ENCODE peak calls at places on chromosomes 11 and 22, in seven cellular contexts. Q, P, K, H, G, X and E are unnamed samples. For H3K4me1, the result is how much of the 10 kb centered on the place peaks cover.

GRCh38 chr11:67022341-67022933 is 497 bp upstream of the SYT12 start:
- DNase-seq in G (no peak), P (peak), K (no peak), H (no peak), X (no peak), Q (no peak), E (peak)

GRCh38 chr11:133078591-133079179 is 453.6 kb downstream of the OPCML start:
- DNase-seq in P (peak), X (no peak), H (no peak), K (peak), Q (peak), G (peak), E (no peak)

GRCh38 chr22:21032843-21033688 is 705 bp upstream of the SLC7A4 start:
- DNase-seq in Q (no peak), H (no peak), X (no peak), K (no peak), G (no peak), P (no peak), E (no peak)

GRCh38 chr22:42933783-42934144 is 76.7 kb upstream of the ARFGAP3 start:
- DNase-seq in X (no peak), P (no peak), H (no peak), K (no peak), Q (no peak), G (peak), E (no peak)

GRCh38 chr11:12706531-12707499 is 32.6 kb downstream of the TEAD1 start:
- DNase-seq in H (no peak), X (no peak), G (peak), P (no peak), Q (peak), K (no peak), E (no peak)

GRCh38 chr11:16126361-16126760 is 230.0 kb downstream of the SOX6 start:
- DNase-seq in G (peak), X (no peak), H (no peak), K (no peak), P (peak), Q (no peak), E (no peak)

GRCh38 chr11:7332451-7332850 is 80.7 kb downstream of the SYT9 start:
- DNase-seq in X (no peak), Q (no peak), K (no peak), P (no peak), H (no peak), G (no peak), E (no peak)

GRCh38 chr22:23883658-23884057 is 10.5 kb upstream of the MIF start:
- DNase-seq in K (no peak), H (no peak), X (no peak), G (no peak), P (no peak), Q (no peak), E (no peak)

GRCh38 chr11:64858467-64859401 is 14.3 kb upstream of the CDC42BPG start:
- DNase-seq in P (no peak), G (no peak), Q (no peak), H (no peak), K (no peak), X (no peak), E (no peak)

GRCh38 chr22:49423125-49423650 is 404.5 kb downstream of the BRD1 start:
- DNase-seq in X (no peak), Q (no peak), K (no peak), G (no peak), P (no peak), H (no peak), E (no peak)

GRCh38 chr11:61860054-61860903 is 31.1 kb downstream of the FADS3 start:
- DNase-seq in P (no peak), G (no peak), X (no peak), Q (peak), K (no peak), H (no peak), E (peak)

GRCh38 chr11:11786771-11787170 is 55.0 kb upstream of the USP47 start:
- DNase-seq in K (no peak), G (no peak), H (no peak), P (no peak), X (no peak), Q (no peak), E (no peak)

GRCh38 chr11:20360650-20361049 is 2.9 kb upstream of the HTATIP2 start:
- DNase-seq in X (no peak), Q (no peak), K (no peak), P (no peak), G (peak), H (peak), E (no peak)

GRCh38 chr11:101428918-101429317 is 154.9 kb downstream of the TRPC6 start:
- DNase-seq in G (peak), K (peak), Q (no peak), P (no peak), X (no peak), H (no peak), E (peak)

GRCh38 chr11:125990244-125990643 is 44.4 kb downstream of the VSIG10L2 start:
- DNase-seq in X (no peak), H (no peak), G (no peak), K (no peak), P (no peak), Q (no peak), E (no peak)

GRCh38 chr11:132962026-132962425 is 570.3 kb downstream of the OPCML start:
- DNase-seq in X (no peak), H (no peak), K (no peak), G (no peak), P (peak), Q (no peak), E (no peak)

GRCh38 chr11:107695446-107695845 is 16.4 kb downstream of the SLN start:
- DNase-seq in Q (no peak), X (no peak), P (no peak), H (no peak), K (no peak), G (no peak), E (no peak)

GRCh38 chr11:69361466-69361865 is 67.5 kb downstream of the MYEOV start:
- DNase-seq in P (no peak), G (no peak), X (no peak), K (no peak), H (no peak), Q (no peak), E (no peak)

GRCh38 chr11:106828976-106829375 is 189.3 kb downstream of the GUCY1A2 start:
- DNase-seq in Q (no peak), G (no peak), K (no peak), P (no peak), X (no peak), H (no peak), E (no peak)

GRCh38 chr11:91967018-91967715 is 257.5 kb upstream of the FAT3 start:
- DNase-seq in P (no peak), X (no peak), G (no peak), H (no peak), K (no peak), Q (no peak), E (no peak)

GRCh38 chr11:72812968-72813739 is 1.1 kb upstream of the ATG16L2 start:
- DNase-seq in P (peak), H (no peak), X (no peak), Q (peak), K (peak), G (peak), E (peak)

GRCh38 chr11:78586452-78587046 is 11.9 kb upstream of the NARS2 start:
- DNase-seq in K (no peak), Q (peak), P (peak), H (no peak), G (no peak), X (no peak), E (no peak)

GRCh38 chr11:68751331-68751856 is at the start of gene TESMIN:
- DNase-seq in H (peak), K (peak), P (peak), X (peak), G (peak), Q (peak), E (peak)

GRCh38 chr22:27405672-27406388 is 395.7 kb downstream of the MN1 start:
- DNase-seq in H (no peak), Q (peak), K (peak), P (peak), G (peak), X (peak), E (peak)

GRCh38 chr22:26651840-26652239 is 5.5 kb upstream of the MIAT start:
- DNase-seq in K (no peak), G (no peak), Q (no peak), X (no peak), P (no peak), H (no peak), E (no peak)

GRCh38 chr11:128802358-128802981 is 64.6 kb downstream of the KCNJ1 start:
- DNase-seq in X (no peak), P (peak), Q (peak), K (no peak), G (no peak), H (no peak), E (peak)

GRCh38 chr22:43894122-43894521 is 2.3 kb upstream of the PNPLA5 start:
- DNase-seq in X (no peak), G (no peak), H (no peak), K (no peak), P (no peak), Q (no peak), E (no peak)

GRCh38 chr11:2913776-2914474 is 15.3 kb downstream of the PHLDA2 start:
- DNase-seq in H (no peak), X (no peak), G (no peak), Q (no peak), P (no peak), K (no peak), E (no peak)

GRCh38 chr11:96307748-96308133 is 35.3 kb downstream of the MAML2 start:
- DNase-seq in Q (no peak), K (no peak), G (no peak), X (no peak), P (no peak), H (no peak), E (peak)

DNA sequence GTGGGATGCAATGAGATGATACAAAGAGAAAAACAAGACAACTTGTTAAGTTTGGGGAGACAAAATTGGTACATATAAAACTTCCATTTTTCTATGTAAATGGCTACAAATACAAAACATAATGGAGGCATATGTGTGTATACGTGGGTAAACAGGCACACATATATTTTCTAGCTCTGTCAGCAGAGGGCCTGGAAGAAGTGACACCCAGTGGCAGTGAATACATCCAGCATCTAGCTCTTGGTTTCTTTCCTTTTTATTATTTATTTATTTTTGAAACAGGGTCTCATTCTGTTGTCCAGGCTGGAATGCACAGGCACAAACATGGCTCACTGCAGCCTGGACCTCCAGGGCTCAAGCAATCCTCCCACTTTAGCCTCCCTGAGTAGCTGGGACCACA is 5.0 kb upstream of the RASL10A start:
- DNase-seq in H (no peak), Q (no peak), G (peak), P (no peak), K (no peak), X (no peak), E (no peak)
- H3K4me1 ChIP-seq in H (under half), Q (under half), G (under half), P (under half), K (under half), X (under half), E (under half)

DNA sequence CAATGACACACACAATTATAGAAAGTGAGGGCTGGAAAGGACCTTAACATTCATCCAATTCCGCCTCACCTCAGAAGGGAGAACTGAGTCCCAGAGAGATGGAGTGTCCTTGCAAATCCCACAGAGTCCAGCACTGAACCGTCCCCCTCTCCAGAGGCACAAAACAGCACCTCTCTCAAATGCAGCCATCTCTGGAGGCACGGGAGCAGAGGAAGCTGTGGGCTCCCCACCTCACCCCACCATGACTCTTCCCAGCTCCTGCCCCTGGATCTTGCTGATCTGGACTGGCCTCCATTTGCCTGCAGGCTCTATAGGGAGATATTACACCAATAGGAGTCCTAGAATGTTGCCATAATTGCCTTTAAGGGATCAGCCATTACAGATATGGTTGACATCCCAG is 1.4 kb upstream of the DRD2 start:
- DNase-seq in G (no peak), Q (no peak), H (no peak), X (no peak), K (no peak), P (no peak), E (no peak)
- TF ChIP-seq YY1 in G (no peak), Q (no peak), H (no peak), X (no peak), K (no peak), P (no peak), E (no peak)

DNA sequence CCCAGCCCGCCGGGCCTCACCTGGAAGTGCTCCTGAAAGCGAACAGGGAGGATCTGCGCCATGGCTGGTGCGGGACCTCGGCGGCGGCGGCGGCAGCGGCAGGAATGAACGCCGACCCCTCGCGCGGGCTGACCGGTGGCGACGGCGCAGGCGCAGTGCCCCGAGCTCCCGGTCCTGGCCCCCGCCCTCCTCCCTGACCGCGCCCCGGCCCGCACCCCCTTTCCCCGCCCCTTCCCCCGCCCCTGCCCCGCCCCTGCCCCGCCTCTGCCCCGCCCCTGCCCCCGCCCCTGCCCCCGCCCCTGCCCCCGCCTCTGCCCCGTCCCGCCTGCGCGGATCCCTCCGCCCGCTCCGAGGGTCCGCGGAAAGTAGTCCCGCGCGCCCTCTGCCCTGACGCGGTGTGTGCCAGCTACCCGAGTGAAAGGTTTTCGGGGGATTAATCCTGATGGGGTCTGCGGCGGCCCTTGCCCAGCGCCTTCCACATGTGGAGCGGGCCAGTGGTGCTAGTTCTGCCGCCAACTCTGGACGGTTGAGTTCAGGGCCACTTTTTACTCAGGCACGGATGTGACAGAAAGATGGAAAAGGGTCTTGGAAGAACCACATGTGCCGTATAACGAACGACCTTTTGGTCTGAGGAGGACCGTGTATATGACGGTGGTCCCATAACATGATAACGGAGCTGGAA is at the start of gene CLTCL1:
- DNase-seq in K (peak), G (peak), P (peak), Q (peak), H (peak), X (peak), E (peak)
- H3K4me1 ChIP-seq in K (under half), G (under half), P (under half), Q (under half), H (under half), X (under half), E (under half)

GRCh38 chr22:41684194-41684593 is 4.5 kb downstream of the SNU13 start:
- DNase-seq in G (no peak), K (no peak), P (no peak), Q (no peak), H (no peak), X (no peak), E (no peak)
- TF ChIP-seq YY1 in G (no peak), K (no peak), P (no peak), Q (no peak), H (no peak), X (no peak), E (no peak)

GRCh38 chr11:121292503-121293275 is at the start of gene SC5D:
- DNase-seq in K (peak), P (peak), G (peak), X (peak), Q (peak), H (peak), E (peak)

GRCh38 chr11:121293276-121293569 is 652 bp downstream of the SC5D start:
- DNase-seq in K (no peak), X (no peak), G (peak), P (no peak), Q (no peak), H (no peak), E (no peak)

GRCh38 chr11:121297872-121298271 is 5.3 kb downstream of the SC5D start:
- DNase-seq in G (no peak), Q (no peak), X (no peak), P (no peak), K (no peak), H (no peak), E (no peak)

GRCh38 chr11:121298770-121299169 is 6.2 kb downstream of the SC5D start:
- DNase-seq in K (peak), G (no peak), H (no peak), P (no peak), X (no peak), Q (no peak), E (peak)

GRCh38 chr11:121295246-121296007 is 2.9 kb downstream of the SC5D start:
- DNase-seq in K (no peak), H (no peak), X (no peak), P (no peak), G (peak), Q (no peak), E (no peak)
- H3K4me1 ChIP-seq in K (under half), H (under half), X (under half), P (under half), G (half or more), Q (under half), E (under half)

DNA sequence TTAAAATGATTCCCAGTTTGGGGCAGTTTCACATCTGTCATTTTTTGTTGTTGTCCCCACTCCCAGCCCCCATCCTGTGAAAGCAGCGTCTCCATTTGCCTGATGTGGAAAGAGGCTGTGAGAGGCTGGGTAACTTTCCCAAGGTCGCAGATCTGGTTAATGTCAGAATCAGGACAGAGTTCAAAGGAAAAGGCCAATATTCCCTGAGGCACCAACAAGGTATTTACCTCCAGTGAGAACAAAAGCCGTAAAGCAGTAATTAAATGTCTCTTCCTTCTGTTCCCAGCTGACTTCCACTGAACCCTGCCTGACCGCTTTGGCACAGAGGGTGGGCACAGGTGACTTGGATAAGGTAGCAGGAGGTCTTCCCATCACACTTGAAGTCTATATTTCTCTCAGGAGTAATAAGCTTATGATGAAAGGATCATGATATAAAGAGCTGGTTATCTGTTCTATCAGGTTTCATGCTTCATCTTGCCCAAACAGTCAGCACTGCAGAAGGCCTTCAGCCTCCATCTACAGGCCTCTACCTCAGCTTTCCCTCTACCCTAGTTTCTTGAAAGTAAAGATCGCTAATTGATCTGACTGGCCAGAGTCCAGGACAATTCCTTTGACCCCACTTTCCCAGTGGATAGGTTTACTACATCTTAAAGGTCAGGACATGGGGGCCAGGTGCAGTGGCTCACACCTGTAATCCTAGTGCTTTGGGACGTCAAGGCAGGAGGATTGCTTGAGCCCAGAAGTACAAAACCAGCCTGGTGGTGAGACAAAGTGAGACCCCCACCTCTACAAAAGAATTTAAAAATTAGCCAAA is 9.4 kb downstream of the C11orf91 start:
- DNase-seq in X (no peak), Q (no peak), G (peak), P (no peak), K (no peak), H (no peak), E (peak)
- TF ChIP-seq YY1 in X (no peak), Q (no peak), G (no peak), P (no peak), K (no peak), H (no peak), E (no peak)

DNA sequence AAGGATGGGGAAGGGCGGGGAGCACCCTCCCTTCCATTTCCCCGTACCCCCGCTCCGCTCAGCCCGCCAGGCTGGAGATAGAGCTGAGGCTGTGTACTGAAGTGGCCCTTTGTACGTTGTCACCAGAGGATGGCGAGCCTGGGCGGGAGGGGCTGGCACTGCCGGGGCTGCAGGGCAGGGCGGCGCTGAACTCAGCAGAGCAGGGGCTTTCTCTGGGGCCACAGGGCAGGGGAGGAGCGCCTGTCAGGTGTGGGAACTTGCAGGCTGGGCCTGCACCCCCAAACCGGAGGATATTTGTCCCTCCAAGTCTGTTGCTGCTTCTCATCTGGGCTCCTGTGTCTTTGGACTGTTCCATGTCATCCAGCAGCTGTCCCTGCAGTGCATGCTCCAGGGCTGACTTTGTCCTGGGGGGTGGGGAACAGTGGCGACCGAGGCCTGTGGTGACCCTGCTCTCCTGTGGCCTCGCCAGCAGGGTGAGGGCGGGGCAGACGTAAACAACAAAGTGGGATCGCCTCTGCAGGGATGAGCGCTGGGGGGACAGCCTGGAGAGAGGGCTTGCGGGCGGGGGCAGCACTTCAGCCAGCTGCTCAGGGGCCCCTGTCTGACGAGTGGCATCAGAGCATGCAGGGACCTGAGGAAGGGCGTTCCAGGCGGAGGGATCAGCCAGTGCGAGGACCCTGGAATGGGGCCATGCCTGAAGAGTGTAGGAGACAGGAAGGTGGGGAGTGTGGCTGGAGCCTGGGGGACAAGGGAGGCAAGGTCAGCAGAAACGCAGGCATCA is 13.1 kb downstream of the MGAT3 start:
- DNase-seq in G (peak), Q (no peak), H (no peak), P (peak), X (no peak), K (no peak), E (no peak)
- H3K4me1 ChIP-seq in G (half or more), Q (half or more), H (half or more), P (under half), X (under half), K (under half), E (under half)

GRCh38 chr11:119384332-119384731 is 2.8 kb upstream of the USP2 start:
- DNase-seq in G (no peak), P (no peak), X (no peak), K (no peak), Q (no peak), H (no peak), E (no peak)

GRCh38 chr11:119380816-119381185 is 689 bp downstream of the USP2 start:
- DNase-seq in Q (peak), X (no peak), K (no peak), G (peak), P (no peak), H (no peak), E (no peak)

GRCh38 chr11:119380160-119380815 is 1.2 kb downstream of the USP2 start:
- DNase-seq in P (peak), X (no peak), H (no peak), Q (peak), K (no peak), G (peak), E (no peak)

GRCh38 chr11:119381186-119381988 is at the start of gene USP2:
- DNase-seq in P (peak), K (peak), X (no peak), H (peak), Q (peak), G (peak), E (peak)

GRCh38 chr11:119382101-119382500 is 611 bp upstream of the USP2 start:
- DNase-seq in G (no peak), P (peak), H (no peak), K (no peak), X (no peak), Q (peak), E (no peak)
- TF ChIP-seq YY1 in G (no peak), P (no peak), H (no peak), K (no peak), X (no peak), Q (no peak), E (no peak)